ENCODE peak calls at places on chromosomes 2 and 18, in ten cellular contexts. N, Q, R, I, C, H, J, X, V and F are unnamed samples.

GRCh38 chr2:240983996-240984498 is 14.4 kb upstream of the SNED1 start:
- DNase-seq in Q (no peak), I (no peak), C (no peak), R (no peak), J (no peak), X (no peak), H (no peak), N (no peak), V (no peak), F (no peak)

GRCh38 chr2:186325827-186326535 is 160.1 kb upstream of the ZC3H15 start:
- DNase-seq in H (peak; percentile 62), I (no peak), N (no peak), R (no peak), Q (no peak), J (no peak), C (no peak), X (no peak), V (peak; percentile 43), F (no peak)

GRCh38 chr2:27127883-27128670 is 4.5 kb downstream of the ABHD1 start:
- DNase-seq in X (no peak), J (no peak), C (no peak), V (no peak), N (no peak), Q (no peak), H (no peak), I (no peak), R (no peak), F (no peak)

GRCh38 chr18:31156831-31157763 is 5.6 kb downstream of the DSC1 start:
- DNase-seq in I (no peak), C (no peak), R (no peak), H (peak; percentile 74), J (no peak), V (peak; percentile 23), Q (no peak), X (no peak), N (no peak), F (no peak)

GRCh38 chr2:224145751-224146355 is 106.8 kb upstream of the SERPINE2 start:
- DNase-seq in H (peak; percentile 79), R (no peak), N (peak; percentile 85), X (no peak), I (no peak), V (peak; percentile 60), J (no peak), Q (peak; percentile 93), C (no peak), F (peak; percentile 93)

GRCh38 chr2:90069290-90069894 is 1377.9 kb downstream of the RPIA start:
- DNase-seq in C (peak; percentile 45), I (no peak), H (peak; percentile 65), X (no peak), Q (no peak), N (no peak), R (no peak), J (peak; percentile 49), V (peak; percentile 25), F (no peak)

GRCh38 chr18:7325126-7325430 is 94.2 kb downstream of the LRRC30 start:
- DNase-seq in C (no peak), J (no peak), H (peak; percentile 79), N (no peak), X (no peak), Q (no peak), V (peak; percentile 26), R (no peak), I (no peak), F (no peak)

GRCh38 chr2:218659258-218659987 is at the start of the genes BCS1L and ZNF142:
- DNase-seq in C (peak; percentile 91), R (peak; percentile 88), V (peak; percentile 95), Q (peak; percentile 90), N (peak; percentile 69), X (peak; percentile 97), H (peak; percentile 91), J (peak; percentile 96), I (peak; percentile 48), F (peak; percentile 88)

GRCh38 chr2:207142461-207142860 is 23.3 kb downstream of the KLF7 start:
- DNase-seq in R (no peak), C (peak; percentile 29), V (no peak), Q (no peak), N (no peak), J (no peak), I (no peak), H (no peak), X (no peak), F (no peak)

DNA sequence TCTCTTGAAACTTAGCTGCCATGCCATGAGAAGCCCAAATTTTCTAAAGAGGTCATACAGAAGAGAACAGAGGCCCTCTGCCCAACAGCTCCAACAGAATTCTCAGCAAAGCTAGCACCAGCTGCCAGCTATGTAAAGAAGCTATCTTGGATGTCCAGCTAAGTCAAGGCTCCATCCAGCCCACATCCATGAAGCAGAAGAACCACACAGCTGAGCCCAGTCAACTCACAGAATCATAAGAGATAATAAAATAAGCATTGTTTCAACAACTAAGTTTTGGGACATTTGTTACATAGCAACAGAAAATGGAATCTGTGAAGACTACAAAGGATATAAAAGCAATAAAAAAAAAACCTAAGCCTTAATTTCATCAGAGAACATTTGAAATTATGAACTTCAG is 434.3 kb downstream of the TXNL1 start:
- DNase-seq in H (no peak), J (no peak), C (no peak), X (no peak), I (no peak), R (no peak), Q (no peak), N (no peak), V (no peak), F (no peak)
- TF ChIP-seq CTCF in H (no peak), J (no peak), C (no peak), X (no peak), I (no peak), R (no peak), Q (no peak), N (no peak), V (no peak), F (no peak)

GRCh38 chr2:38750011-38750792 is 959 bp downstream of the SRSF7 start:
- DNase-seq in H (peak; percentile 43), X (peak; percentile 45), V (peak; percentile 58), Q (peak; percentile 30), I (no peak), N (no peak), J (peak; percentile 62), R (no peak), C (peak; percentile 56), F (no peak)

GRCh38 chr2:38751847-38752410 is 768 bp upstream of the SRSF7 start:
- DNase-seq in H (no peak), R (no peak), N (no peak), C (peak; percentile 37), I (no peak), J (no peak), X (no peak), V (no peak), Q (no peak), F (peak; percentile 25)

GRCh38 chr2:38750793-38751042 is 443 bp downstream of the SRSF7 start:
- DNase-seq in C (no peak), R (no peak), X (peak; percentile 81), N (no peak), I (no peak), H (peak; percentile 51), J (peak; percentile 71), Q (no peak), V (peak; percentile 59), F (peak; percentile 32)

GRCh38 chr2:38748857-38749804 is 2.0 kb downstream of the SRSF7 start:
- DNase-seq in V (no peak), J (no peak), H (no peak), X (no peak), Q (no peak), I (no peak), N (no peak), R (no peak), C (no peak), F (no peak)

DNA sequence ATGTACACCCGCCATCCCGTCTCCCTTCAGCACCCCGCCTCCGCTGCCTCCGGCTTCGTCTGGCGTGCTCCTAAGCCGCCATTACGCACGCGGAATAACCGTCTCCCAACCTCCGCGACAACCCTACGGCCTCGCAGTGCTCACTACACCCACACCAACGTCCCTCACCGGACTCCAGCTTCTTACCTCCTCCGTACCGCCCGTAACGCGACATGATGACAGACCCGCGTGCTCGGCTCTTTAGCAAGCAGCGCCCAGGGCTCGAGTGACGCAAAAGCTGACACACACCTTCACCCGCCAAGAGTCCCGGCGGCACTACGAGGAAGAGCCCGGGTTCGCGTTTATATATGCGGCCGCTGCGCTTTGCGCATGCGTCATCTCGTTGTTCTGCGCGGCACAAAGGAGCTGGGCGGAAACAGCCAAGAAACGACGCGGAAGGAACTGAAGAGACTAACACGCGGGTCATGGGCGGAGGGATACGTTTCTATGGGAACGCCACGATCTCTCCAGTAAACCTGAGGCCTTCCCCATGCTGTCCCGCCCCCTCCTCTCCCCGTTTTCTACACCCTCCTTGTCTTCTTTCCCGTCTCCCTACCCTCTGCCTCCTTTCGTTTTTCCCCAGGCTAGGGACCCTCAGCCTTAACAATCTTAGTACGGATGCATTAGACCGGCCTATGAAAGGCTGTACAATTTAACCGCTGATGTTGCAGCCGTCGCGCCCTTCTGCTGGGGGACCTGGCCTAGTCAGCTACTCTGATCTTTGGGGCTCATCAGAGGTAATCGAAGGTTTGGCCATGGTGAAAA is at the start of gene SRSF7:
- DNase-seq in I (peak; percentile 98), N (peak; percentile 100), X (peak; percentile 96), R (peak; percentile 99), J (peak; percentile 96), V (peak; percentile 98), Q (peak; percentile 99), H (peak; percentile 99), C (peak; percentile 99), F (peak; percentile 99)
- TF ChIP-seq CTCF in I (no peak), N (no peak), X (no peak), R (no peak), J (no peak), V (no peak), Q (no peak), H (no peak), C (no peak), F (no peak)

DNA sequence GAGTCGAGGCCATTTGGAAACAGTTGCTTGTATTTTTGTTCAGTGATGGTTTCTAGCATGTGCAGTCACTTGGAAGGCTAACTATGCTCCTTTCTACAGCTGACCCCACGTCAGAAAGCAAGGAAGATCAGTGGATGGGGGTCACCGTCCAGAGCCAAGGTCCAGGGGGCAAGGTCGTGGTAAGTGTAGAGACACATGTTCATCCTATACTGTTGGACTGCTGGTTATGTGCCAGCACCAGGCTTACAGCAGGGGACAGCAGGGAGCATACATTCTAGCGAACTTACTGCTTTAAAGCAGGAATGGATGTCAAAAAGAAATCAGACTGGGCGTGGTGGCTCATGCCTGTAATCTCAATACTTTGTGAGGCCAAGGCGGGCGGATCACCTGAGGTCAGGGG is 40.0 kb downstream of the ITGA6 start:
- DNase-seq in H (no peak), I (no peak), X (no peak), N (no peak), J (no peak), V (no peak), R (no peak), Q (no peak), C (peak; percentile 54), F (peak; percentile 21)
- TF ChIP-seq CTCF in H (no peak), I (no peak), X (no peak), N (no peak), J (no peak), V (no peak), R (peak; percentile 38), Q (peak; percentile 40), C (peak; percentile 24), F (peak; percentile 68)

DNA sequence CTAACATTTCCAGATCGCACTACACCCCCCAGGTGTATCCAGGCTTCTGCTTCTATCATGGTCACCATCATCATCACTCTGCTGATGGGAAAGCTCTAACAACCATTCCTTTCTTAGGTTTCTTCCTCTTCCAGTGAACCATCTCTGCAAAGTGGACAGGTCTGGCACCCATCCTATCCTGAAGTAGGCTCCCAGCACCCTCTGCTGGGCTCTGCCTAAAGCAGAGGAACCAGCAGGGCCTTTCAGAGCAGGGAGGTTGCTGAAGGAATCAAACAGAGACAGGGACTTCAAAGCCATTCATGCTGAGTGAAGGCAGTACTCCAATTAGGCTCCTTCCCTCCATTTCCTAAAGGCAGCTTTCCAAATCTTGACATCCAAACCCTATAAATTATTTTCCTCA is 27.2 kb upstream of the SATB2 start:
- DNase-seq in Q (no peak), H (peak; percentile 41), C (no peak), I (no peak), X (no peak), J (no peak), V (no peak), R (no peak), N (no peak), F (no peak)
- TF ChIP-seq CTCF in Q (peak; percentile 44), H (peak; percentile 54), C (no peak), I (peak; percentile 43), X (no peak), J (no peak), V (no peak), R (peak; percentile 15), N (peak; percentile 19), F (peak; percentile 53)